ENCODE peak calls at places on chromosomes 12 and 14, in eight cellular contexts. One of them, this sample, is unnamed.

GRCh38 chr14:68397371-68397779 is 395.5 kb downstream of the ZFP36L1 start:
- DNase-seq in activated T-cell treated with anti-CD3 and anti-CD28 coated beads for 1 hour: no peak
- DNase-seq in fibroblast of mammary gland: no peak
- DNase-seq in memory B cell: no peak
- DNase-seq in GM03348: no peak
- DNase-seq in NCI-H1105 treated with DMSO at 0.1 percent for 48 hours: no peak
- DNase-seq in astrocyte of the cerebellum: no peak
- DNase-seq in amygdala: no peak
- DNase-seq in this sample: peak

GRCh38 chr12:130952106-130952505 is 1.6 kb upstream of the ADGRD1 start:
- DNase-seq in memory B cell: no peak
- DNase-seq in activated T-cell treated with anti-CD3 and anti-CD28 coated beads for 1 hour: no peak
- DNase-seq in GM03348: no peak
- DNase-seq in astrocyte of the cerebellum: no peak
- DNase-seq in amygdala: no peak
- DNase-seq in NCI-H1105 treated with DMSO at 0.1 percent for 48 hours: no peak
- DNase-seq in fibroblast of mammary gland: no peak
- DNase-seq in this sample: no peak

GRCh38 chr12:96493101-96493500 is 3.7 kb downstream of the CFAP54 start:
- DNase-seq in astrocyte of the cerebellum: no peak
- DNase-seq in GM03348: no peak
- DNase-seq in memory B cell: no peak
- DNase-seq in fibroblast of mammary gland: peak
- DNase-seq in amygdala: no peak
- DNase-seq in activated T-cell treated with anti-CD3 and anti-CD28 coated beads for 1 hour: no peak
- DNase-seq in NCI-H1105 treated with DMSO at 0.1 percent for 48 hours: no peak
- DNase-seq in this sample: no peak

GRCh38 chr12:92041742-92042141 is 103.9 kb downstream of the BTG1 start:
- DNase-seq in fibroblast of mammary gland: no peak
- DNase-seq in GM03348: no peak
- DNase-seq in amygdala: no peak
- DNase-seq in astrocyte of the cerebellum: no peak
- DNase-seq in activated T-cell treated with anti-CD3 and anti-CD28 coated beads for 1 hour: no peak
- DNase-seq in memory B cell: no peak
- DNase-seq in NCI-H1105 treated with DMSO at 0.1 percent for 48 hours: no peak
- DNase-seq in this sample: no peak

GRCh38 chr14:49549881-49550280 is 36.3 kb downstream of the RPS29 start:
- DNase-seq in amygdala: no peak
- DNase-seq in NCI-H1105 treated with DMSO at 0.1 percent for 48 hours: no peak
- DNase-seq in memory B cell: no peak
- DNase-seq in activated T-cell treated with anti-CD3 and anti-CD28 coated beads for 1 hour: no peak
- DNase-seq in fibroblast of mammary gland: peak
- DNase-seq in astrocyte of the cerebellum: no peak
- DNase-seq in GM03348: peak
- DNase-seq in this sample: no peak

GRCh38 chr12:45268672-45269406 is 52.9 kb downstream of the ANO6 start:
- DNase-seq in GM03348: peak
- DNase-seq in fibroblast of mammary gland: peak
- DNase-seq in activated T-cell treated with anti-CD3 and anti-CD28 coated beads for 1 hour: no peak
- DNase-seq in amygdala: no peak
- DNase-seq in memory B cell: no peak
- DNase-seq in astrocyte of the cerebellum: peak
- DNase-seq in NCI-H1105 treated with DMSO at 0.1 percent for 48 hours: peak
- DNase-seq in this sample: peak

GRCh38 chr12:82862876-82863649 is 176.4 kb downstream of the TMTC2 start:
- DNase-seq in amygdala: no peak
- DNase-seq in GM03348: no peak
- DNase-seq in NCI-H1105 treated with DMSO at 0.1 percent for 48 hours: peak
- DNase-seq in activated T-cell treated with anti-CD3 and anti-CD28 coated beads for 1 hour: no peak
- DNase-seq in memory B cell: no peak
- DNase-seq in fibroblast of mammary gland: no peak
- DNase-seq in astrocyte of the cerebellum: peak
- DNase-seq in this sample: no peak

GRCh38 chr14:30180219-30180618 is 252.6 kb upstream of the PRKD1 start:
- DNase-seq in fibroblast of mammary gland: peak
- DNase-seq in NCI-H1105 treated with DMSO at 0.1 percent for 48 hours: no peak
- DNase-seq in amygdala: no peak
- DNase-seq in astrocyte of the cerebellum: no peak
- DNase-seq in memory B cell: no peak
- DNase-seq in activated T-cell treated with anti-CD3 and anti-CD28 coated beads for 1 hour: no peak
- DNase-seq in GM03348: peak
- DNase-seq in this sample: no peak

GRCh38 chr12:42684171-42685071 is 94.9 kb upstream of the PRICKLE1 start:
- DNase-seq in NCI-H1105 treated with DMSO at 0.1 percent for 48 hours: no peak
- DNase-seq in astrocyte of the cerebellum: no peak
- DNase-seq in amygdala: no peak
- DNase-seq in activated T-cell treated with anti-CD3 and anti-CD28 coated beads for 1 hour: no peak
- DNase-seq in fibroblast of mammary gland: peak
- DNase-seq in GM03348: no peak
- DNase-seq in memory B cell: no peak
- DNase-seq in this sample: no peak

GRCh38 chr12:121845699-121846098 is 13.0 kb downstream of the HPD start:
- DNase-seq in memory B cell: no peak
- DNase-seq in activated T-cell treated with anti-CD3 and anti-CD28 coated beads for 1 hour: no peak
- DNase-seq in astrocyte of the cerebellum: no peak
- DNase-seq in NCI-H1105 treated with DMSO at 0.1 percent for 48 hours: no peak
- DNase-seq in GM03348: no peak
- DNase-seq in fibroblast of mammary gland: no peak
- DNase-seq in amygdala: no peak
- DNase-seq in this sample: no peak

GRCh38 chr12:55982319-55982936 is 8.6 kb downstream of the RAB5B start:
- DNase-seq in astrocyte of the cerebellum: no peak
- DNase-seq in fibroblast of mammary gland: no peak
- DNase-seq in amygdala: no peak
- DNase-seq in NCI-H1105 treated with DMSO at 0.1 percent for 48 hours: no peak
- DNase-seq in activated T-cell treated with anti-CD3 and anti-CD28 coated beads for 1 hour: no peak
- DNase-seq in memory B cell: no peak
- DNase-seq in GM03348: no peak
- DNase-seq in this sample: no peak

GRCh38 chr14:37202265-37202664 is 4.5 kb downstream of the MIPOL1 start:
- DNase-seq in activated T-cell treated with anti-CD3 and anti-CD28 coated beads for 1 hour: no peak
- DNase-seq in GM03348: no peak
- DNase-seq in amygdala: no peak
- DNase-seq in NCI-H1105 treated with DMSO at 0.1 percent for 48 hours: no peak
- DNase-seq in fibroblast of mammary gland: peak
- DNase-seq in astrocyte of the cerebellum: peak
- DNase-seq in memory B cell: no peak
- DNase-seq in this sample: no peak

GRCh38 chr12:50635356-50635755 is 128.5 kb upstream of the ATF1 start:
- DNase-seq in GM03348: no peak
- DNase-seq in fibroblast of mammary gland: no peak
- DNase-seq in NCI-H1105 treated with DMSO at 0.1 percent for 48 hours: no peak
- DNase-seq in astrocyte of the cerebellum: no peak
- DNase-seq in amygdala: no peak
- DNase-seq in memory B cell: no peak
- DNase-seq in activated T-cell treated with anti-CD3 and anti-CD28 coated beads for 1 hour: no peak
- DNase-seq in this sample: no peak

GRCh38 chr12:131872154-131873046 is 22.0 kb upstream of the ULK1 start:
- DNase-seq in astrocyte of the cerebellum: no peak
- DNase-seq in amygdala: no peak
- DNase-seq in NCI-H1105 treated with DMSO at 0.1 percent for 48 hours: no peak
- DNase-seq in GM03348: peak
- DNase-seq in activated T-cell treated with anti-CD3 and anti-CD28 coated beads for 1 hour: no peak
- DNase-seq in memory B cell: no peak
- DNase-seq in fibroblast of mammary gland: peak
- DNase-seq in this sample: no peak

GRCh38 chr12:44885902-44886301 is 9.8 kb upstream of the NELL2 start:
- DNase-seq in memory B cell: no peak
- DNase-seq in NCI-H1105 treated with DMSO at 0.1 percent for 48 hours: no peak
- DNase-seq in activated T-cell treated with anti-CD3 and anti-CD28 coated beads for 1 hour: no peak
- DNase-seq in GM03348: no peak
- DNase-seq in amygdala: no peak
- DNase-seq in fibroblast of mammary gland: no peak
- DNase-seq in astrocyte of the cerebellum: no peak
- DNase-seq in this sample: no peak

GRCh38 chr14:73188501-73188903 is 48.8 kb upstream of the PAPLN start:
- DNase-seq in memory B cell: no peak
- DNase-seq in amygdala: no peak
- DNase-seq in GM03348: peak
- DNase-seq in NCI-H1105 treated with DMSO at 0.1 percent for 48 hours: no peak
- DNase-seq in astrocyte of the cerebellum: peak
- DNase-seq in fibroblast of mammary gland: peak
- DNase-seq in activated T-cell treated with anti-CD3 and anti-CD28 coated beads for 1 hour: no peak
- DNase-seq in this sample: no peak

This sample was measured in tibial artery.